ENCODE peak calls at places on chromosomes 11 and 22, in four cellular contexts. U is heart right ventricle, F is neural progenitor cell, D is body of pancreas. V is an unnamed sample.

GRCh38 chr11:5580577-5580976 is at the start of gene OR52B6:
- DNase-seq in D (no peak), F (no peak), U (no peak), V (no peak)

GRCh38 chr11:3043315-3043871 is 13.8 kb downstream of the CARS1 start:
- DNase-seq in U (peak), F (no peak), D (peak), V (peak)

GRCh38 chr11:6604081-6604626 is 580 bp downstream of the ILK start:
- DNase-seq in F (peak), U (peak), D (peak), V (no peak)

GRCh38 chr11:94148189-94148588 is 19.5 kb downstream of the PANX1 start:
- DNase-seq in F (no peak), D (no peak), U (no peak), V (no peak)

GRCh38 chr11:114179234-114179941 is 116.8 kb upstream of the NNMT start:
- DNase-seq in U (peak), D (peak), F (no peak), V (peak)

GRCh38 chr11:125376856-125377255 is 119.2 kb downstream of the FEZ1 start:
- DNase-seq in F (no peak), D (no peak), U (no peak), V (no peak)

GRCh38 chr11:32312865-32313403 is 122.4 kb downstream of the WT1 start:
- DNase-seq in F (peak), D (peak), U (no peak), V (no peak)

GRCh38 chr11:102983491-102983890 is 28.0 kb upstream of the MMP13 start:
- DNase-seq in D (no peak), F (no peak), U (no peak), V (no peak)

GRCh38 chr22:19287889-19288288 is 3.6 kb downstream of the CLTCL1 start:
- DNase-seq in D (no peak), U (no peak), F (no peak), V (no peak)

GRCh38 chr22:35620624-35621245 is 3.6 kb upstream of the MB start:
- DNase-seq in U (peak), F (peak), D (no peak), V (no peak)

GRCh38 chr22:23898006-23898974 is 4.1 kb downstream of the MIF start:
- DNase-seq in U (no peak), F (no peak), D (no peak), V (no peak)

GRCh38 chr11:78290293-78291176 is 101.8 kb downstream of the USP35 start:
- DNase-seq in F (no peak), D (no peak), U (no peak), V (no peak)

GRCh38 chr11:120184371-120184945 is 26.4 kb upstream of the OAF start:
- DNase-seq in D (peak), U (peak), F (no peak), V (no peak)

GRCh38 chr11:1107316-1108245 is 32.9 kb downstream of the MUC2 start:
- DNase-seq in F (no peak), D (no peak), U (no peak), V (no peak)

GRCh38 chr22:40385041-40385782 is 14.8 kb downstream of the SGSM3 start:
- DNase-seq in D (no peak), F (no peak), U (no peak), V (no peak)

GRCh38 chr11:65777821-65778361 is 2.9 kb downstream of the AP5B1 start:
- DNase-seq in D (no peak), F (no peak), U (no peak), V (no peak)
- H3K4me3 ChIP-seq in D (no peak), F (no peak), U (no peak), V (no peak)

GRCh38 chr22:45848904-45849303 is 128.1 kb downstream of the WNT7B start:
- DNase-seq in D (no peak), U (no peak), F (no peak), V (no peak)
- TF ChIP-seq CTCF in D (no peak), U (no peak), F (no peak), V (no peak)

DNA sequence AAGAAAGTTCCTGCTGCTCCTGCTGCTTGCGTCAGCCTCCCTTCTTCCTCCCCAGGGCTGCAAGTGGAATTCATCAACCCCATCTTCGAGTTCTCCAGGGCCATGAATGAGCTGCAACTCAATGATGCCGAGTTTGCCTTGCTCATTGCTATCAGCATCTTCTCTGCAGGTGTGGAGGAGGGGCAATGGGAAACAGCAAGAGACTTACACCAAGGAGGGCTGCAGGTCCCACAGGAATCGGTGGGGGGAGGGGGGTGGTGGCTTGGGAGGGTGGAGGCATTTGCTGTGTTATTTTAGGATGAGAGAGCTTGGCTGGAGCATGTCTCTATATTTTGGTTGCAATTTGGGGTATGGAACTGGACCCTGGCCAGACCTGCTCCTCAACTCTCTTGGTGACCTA is 2.1 kb upstream of the MADD start:
- DNase-seq in U (no peak), D (no peak), F (no peak), V (no peak)
- H3K4me3 ChIP-seq in U (no peak), D (no peak), F (no peak), V (no peak)

GRCh38 chr11:7655253-7656217 is 17.8 kb downstream of the CYB5R2 start:
- DNase-seq in U (no peak), D (no peak), F (no peak), V (no peak)

GRCh38 chr11:7654094-7654742 is 19.1 kb downstream of the CYB5R2 start:
- DNase-seq in D (no peak), F (no peak), U (no peak), V (no peak)

GRCh38 chr11:7656704-7657103 is 16.6 kb downstream of the CYB5R2 start:
- DNase-seq in D (no peak), F (no peak), U (no peak), V (no peak)

GRCh38 chr11:7651700-7652099 is 21.6 kb downstream of the CYB5R2 start:
- DNase-seq in U (no peak), D (no peak), F (no peak), V (no peak)

DNA sequence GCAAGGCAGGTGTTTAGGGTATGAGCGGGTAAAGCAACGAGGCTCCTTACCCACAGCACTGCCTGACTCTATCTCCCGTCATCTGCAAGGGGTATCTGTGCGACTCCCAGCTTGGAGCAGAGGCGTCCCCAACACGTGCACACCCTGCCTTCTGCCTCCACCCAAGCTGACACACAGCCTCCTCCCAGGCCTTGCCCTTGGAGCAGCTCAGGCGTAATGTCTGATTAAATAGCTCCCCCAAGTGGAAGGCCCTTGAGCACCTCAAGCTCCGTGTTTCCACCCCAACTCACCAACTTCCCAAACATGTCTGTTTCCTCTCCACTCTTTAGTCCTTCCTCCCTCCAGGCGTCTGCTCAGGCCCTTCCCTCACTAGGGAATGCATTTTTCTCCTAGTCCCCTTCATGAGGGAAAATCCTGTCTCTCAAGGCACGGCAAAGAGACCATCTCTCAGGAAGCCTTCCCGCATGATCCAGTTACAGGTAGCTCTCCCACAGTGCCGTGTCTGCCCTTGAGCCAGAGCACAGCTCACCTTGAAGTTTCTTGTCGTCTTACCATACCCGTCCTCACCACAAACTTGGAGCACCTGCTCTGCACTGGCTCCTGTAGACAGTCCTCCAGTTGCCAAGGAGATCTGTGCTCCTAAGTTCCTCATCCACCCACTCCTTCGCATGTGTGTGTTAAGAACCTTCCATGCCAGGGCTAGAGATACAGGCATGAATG is 15.8 kb downstream of the CYB5R2 start:
- DNase-seq in U (peak), D (peak), F (peak), V (no peak)
- TF ChIP-seq CTCF in U (peak), D (peak), F (peak), V (peak)

V was measured in thoracic aorta.